ENCODE peak calls at places on chromosome 20, in five cellular contexts. G is PC-3, E is body of pancreas, Q is prostate gland, X is endodermal cell. U is an unnamed sample.

GRCh38 chr20:25254986-25255680 is 7.2 kb downstream of the PYGB start:
- DNase-seq in G (no peak), E (peak; percentile 47), Q (peak; percentile 85), X (peak; percentile 53), U (peak; percentile 74)

GRCh38 chr20:539848-540247 is 3.7 kb downstream of the CSNK2A1 start:
- DNase-seq in G (peak; percentile 49), E (peak; percentile 27), Q (no peak), X (no peak), U (peak; percentile 29)

GRCh38 chr20:39784693-39785092 is 822.5 kb downstream of the DHX35 start:
- DNase-seq in G (no peak), E (no peak), Q (no peak), X (no peak), U (no peak)

GRCh38 chr20:43102394-43102793 is 87.3 kb downstream of the PTPRT start:
- DNase-seq in G (no peak), E (no peak), Q (no peak), X (peak; percentile 82), U (no peak)

GRCh38 chr20:52785678-52786077 is 186.5 kb upstream of the TSHZ2 start:
- DNase-seq in G (no peak), E (no peak), Q (peak; percentile 16), X (no peak), U (no peak)

GRCh38 chr20:63433351-63433750 is 39.1 kb downstream of the KCNQ2 start:
- DNase-seq in G (no peak), E (no peak), Q (no peak), X (no peak), U (no peak)

GRCh38 chr20:32648761-32649615 is 24.8 kb downstream of the C20orf203 start:
- DNase-seq in G (peak; percentile 23), E (no peak), Q (no peak), X (peak; percentile 35), U (no peak)

GRCh38 chr20:61757-62156 is 25.7 kb upstream of the DEFB125 start:
- DNase-seq in G (no peak), E (no peak), Q (no peak), X (no peak), U (no peak)

GRCh38 chr20:48846516-48847492 is 19.0 kb upstream of the PREX1 start:
- DNase-seq in G (no peak), E (no peak), Q (no peak), X (peak; percentile 88), U (no peak)

GRCh38 chr20:64049060-64049886 is at the start of gene SOX18:
- DNase-seq in G (peak; percentile 31), E (no peak), Q (no peak), X (peak; percentile 82), U (no peak)

GRCh38 chr20:23362392-23363256 is 642 bp downstream of the GZF1 start:
- DNase-seq in G (peak; percentile 31), E (peak; percentile 55), Q (peak; percentile 28), X (peak; percentile 71), U (peak; percentile 46)

GRCh38 chr20:46151936-46152335 is 33.8 kb downstream of the CD40 start:
- DNase-seq in G (peak; percentile 21), E (peak; percentile 14), Q (no peak), X (peak; percentile 87), U (no peak)

GRCh38 chr20:1876217-1876921 is 18.8 kb upstream of the SIRPA start:
- DNase-seq in G (peak; percentile 55), E (peak; percentile 41), Q (no peak), X (no peak), U (no peak)

GRCh38 chr20:774016-774679 is 5.8 kb upstream of the SLC52A3 start:
- DNase-seq in G (no peak), E (no peak), Q (no peak), X (no peak), U (no peak)

GRCh38 chr20:17580905-17581304 is 11.0 kb downstream of the DSTN start:
- DNase-seq in G (no peak), E (no peak), Q (no peak), X (no peak), U (no peak)

GRCh38 chr20:23773579-23773978 is 22.8 kb upstream of the CST1 start:
- DNase-seq in G (no peak), E (no peak), Q (no peak), X (no peak), U (no peak)

GRCh38 chr20:57517904-57518303 is 7.0 kb downstream of the CTCFL start:
- DNase-seq in G (no peak), E (no peak), Q (no peak), X (no peak), U (no peak)

GRCh38 chr20:19928379-19929360 is 88.5 kb upstream of the NAA20 start:
- DNase-seq in G (no peak), E (peak; percentile 79), Q (peak; percentile 68), X (no peak), U (peak; percentile 80)

GRCh38 chr20:641516-641913 is 11.5 kb downstream of the SRXN1 start:
- DNase-seq in G (no peak), E (no peak), Q (no peak), X (peak; percentile 76), U (no peak)

GRCh38 chr20:11849976-11850670 is 67.6 kb upstream of the BTBD3 start:
- DNase-seq in G (peak; percentile 89), E (peak; percentile 4), Q (no peak), X (no peak), U (no peak)

GRCh38 chr20:38249536-38250310 is 10.8 kb downstream of the KIAA1755 start:
- DNase-seq in G (no peak), E (no peak), Q (no peak), X (no peak), U (no peak)

GRCh38 chr20:58546756-58547526 is 31.7 kb upstream of the APCDD1L start:
- DNase-seq in G (no peak), E (no peak), Q (no peak), X (peak; percentile 28), U (no peak)

GRCh38 chr20:53914091-53914860 is 156.1 kb downstream of the BCAS1 start:
- DNase-seq in G (peak; percentile 58), E (peak; percentile 18), Q (no peak), X (peak; percentile 36), U (no peak)

GRCh38 chr20:58646703-58647102 is 4.4 kb upstream of the STX16 start:
- DNase-seq in G (no peak), E (no peak), Q (no peak), X (peak; percentile 28), U (no peak)

GRCh38 chr20:23231561-23232218 is 118.9 kb upstream of the NXT1 start:
- DNase-seq in G (peak; percentile 56), E (no peak), Q (no peak), X (no peak), U (no peak)

GRCh38 chr20:22402990-22403859 is 181.1 kb downstream of the FOXA2 start:
- DNase-seq in G (peak; percentile 84), E (peak; percentile 39), Q (no peak), X (peak; percentile 71), U (no peak)

GRCh38 chr20:33951171-33951570 is 42.5 kb upstream of the RALY start:
- DNase-seq in G (no peak), E (no peak), Q (no peak), X (no peak), U (no peak)

GRCh38 chr20:37535443-37536132 is 7.9 kb upstream of the BLCAP start:
- DNase-seq in G (no peak), E (no peak), Q (no peak), X (peak; percentile 24), U (no peak)

GRCh38 chr20:24721891-24722530 is 227.1 kb upstream of the CST7 start:
- DNase-seq in G (no peak), E (no peak), Q (no peak), X (peak; percentile 21), U (no peak)

GRCh38 chr20:32474967-32475819 is 109.9 kb downstream of the NOL4L start:
- DNase-seq in G (peak; percentile 84), E (peak; percentile 79), Q (peak; percentile 76), X (peak; percentile 81), U (peak; percentile 96)

GRCh38 chr20:17875106-17875980 is 93.3 kb downstream of the SNX5 start:
- DNase-seq in G (peak; percentile 71), E (peak; percentile 98), Q (peak; percentile 97), X (no peak), U (peak; percentile 99)

GRCh38 chr20:57772349-57772964 is 62.6 kb upstream of the PMEPA1 start:
- DNase-seq in G (peak; percentile 99), E (no peak), Q (no peak), X (peak; percentile 81), U (no peak)

GRCh38 chr20:23419995-23420901 is 1.0 kb downstream of the NAPB start:
- DNase-seq in G (peak; percentile 61), E (peak; percentile 84), Q (peak; percentile 28), X (peak; percentile 49), U (peak; percentile 59)

GRCh38 chr20:42308980-42309524 is 690.9 kb upstream of the CHD6 start:
- DNase-seq in G (no peak), E (no peak), Q (no peak), X (peak; percentile 49), U (no peak)

GRCh38 chr20:33298391-33298790 is 15.4 kb downstream of the BPIFB1 start:
- DNase-seq in G (no peak), E (no peak), Q (no peak), X (peak; percentile 57), U (no peak)

GRCh38 chr20:24698706-24699206 is 229.3 kb downstream of the SYNDIG1 start:
- DNase-seq in G (peak; percentile 9), E (no peak), Q (no peak), X (peak; percentile 27), U (no peak)

GRCh38 chr20:63552481-63553249 is 1.3 kb upstream of the FNDC11 start:
- DNase-seq in G (peak; percentile 18), E (no peak), Q (no peak), X (peak; percentile 71), U (no peak)

GRCh38 chr20:40442181-40442963 is 246.7 kb downstream of the MAFB start:
- DNase-seq in G (no peak), E (no peak), Q (no peak), X (peak; percentile 77), U (no peak)

GRCh38 chr20:14832630-14833029 is 495.2 kb upstream of the FLRT3 start:
- DNase-seq in G (no peak), E (no peak), Q (no peak), X (no peak), U (no peak)

GRCh38 chr20:21289651-21290050 is 13.5 kb upstream of the XRN2 start:
- DNase-seq in G (peak; percentile 31), E (no peak), Q (no peak), X (no peak), U (no peak)
- TF ChIP-seq CTCF in G (no peak), E (no peak), Q (no peak), X (no peak), U (no peak)

GRCh38 chr20:56158489-56158888 is 90.0 kb upstream of the MC3R start:
- DNase-seq in G (no peak), E (no peak), Q (no peak), X (no peak), U (no peak)
- H3K27me3 ChIP-seq in G (peaks cover 47% of the 10 kb centered on the region), E (no peaks in the 10 kb centered on the region), Q (no peaks in the 10 kb centered on the region), X (no peaks in the 10 kb centered on the region), U (no peaks in the 10 kb centered on the region)

GRCh38 chr20:62368629-62369507 is 1.8 kb upstream of the LAMA5 start:
- DNase-seq in G (peak; percentile 67), E (peak; percentile 58), Q (no peak), X (peak; percentile 90), U (no peak)
- H3K4me1 ChIP-seq in G (peaks cover 55% of the 10 kb centered on the region), E (peaks cover 60% of the 10 kb centered on the region), Q (peaks cover 35% of the 10 kb centered on the region), X (peaks cover 30% of the 10 kb centered on the region), U (peaks cover 19% of the 10 kb centered on the region)

DNA sequence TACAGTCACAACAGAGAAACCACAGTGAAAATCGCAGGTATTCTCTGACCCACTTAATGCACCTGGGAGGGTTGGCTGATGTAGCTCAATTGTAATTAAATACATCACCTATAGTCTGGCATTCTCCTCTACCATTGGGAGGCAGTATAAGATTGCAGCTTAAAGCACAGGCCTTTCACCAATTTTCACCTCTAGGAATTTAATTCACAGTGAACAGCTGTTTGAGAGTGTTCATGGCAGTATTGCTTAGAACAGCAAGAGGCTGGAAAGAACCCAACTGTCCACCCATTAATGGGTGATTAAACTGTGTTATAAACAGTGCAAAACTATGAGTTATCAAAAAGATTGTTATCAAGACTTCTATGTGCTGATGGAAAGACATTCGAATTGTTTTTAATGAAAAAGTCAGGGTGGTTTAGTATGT is 2.0 kb downstream of the EDEM2 start:
- DNase-seq in G (peak; percentile 80), E (no peak), Q (peak; percentile 10), X (peak; percentile 48), U (peak; percentile 24)
- TF ChIP-seq CTCF in G (peak; percentile 93), E (peak; percentile 69), Q (peak; percentile 65), X (peak; percentile 89), U (peak; percentile 64)

U was measured in colonic mucosa.